ENCODE peak calls at places on chromosome 1, in nine cellular contexts. E is NCI-H2029 treated with DMSO at 0.1 percent for 48 hours; A is GM18507; C is psoas muscle; Y is mesothelial cell of epicardium; Q is iris pigment epithelial cell; L is NCI-H2171; F is activated naive CD4-positive, alpha-beta T cell; D is activated CD4-positive, alpha-beta T cell treated with anti-CD3 and anti-CD28 coated beads, Interleukin-2, amount 10 ng/mL, durations not matched to agents 7 days and 5 days. V is an unnamed sample.

GRCh38 chr1:33363470-33363861 is 42.6 kb upstream of the A3GALT2 start:
- DNase-seq in E (no peak), A (no peak), C (no peak), Y (no peak), Q (no peak), L (no peak), F (no peak), D (no peak), V (no peak)

GRCh38 chr1:153578936-153579335 is 13.3 kb upstream of the S100A2 start:
- DNase-seq in E (no peak), A (no peak), C (no peak), Y (no peak), Q (no peak), L (no peak), F (no peak), D (no peak), V (no peak)

GRCh38 chr1:200775850-200776249 is 37.2 kb downstream of the CAMSAP2 start:
- DNase-seq in E (no peak), A (no peak), C (no peak), Y (no peak), Q (peak), L (no peak), F (no peak), D (no peak), V (peak)

GRCh38 chr1:51570063-51570720 is 46.7 kb upstream of the OSBPL9 start:
- DNase-seq in E (no peak), A (no peak), C (no peak), Y (no peak), Q (no peak), L (no peak), F (no peak), D (no peak), V (peak)

GRCh38 chr1:201916649-201917249 is 28.1 kb downstream of the SHISA4 start:
- DNase-seq in E (no peak), A (no peak), C (peak), Y (no peak), Q (peak), L (peak), F (no peak), D (no peak), V (peak)

GRCh38 chr1:27993241-27993640 is 33.5 kb downstream of the XKR8 start:
- DNase-seq in E (no peak), A (no peak), C (no peak), Y (no peak), Q (no peak), L (no peak), F (no peak), D (peak), V (peak)

GRCh38 chr1:66152034-66152433 is 359.3 kb downstream of the PDE4B start:
- DNase-seq in E (no peak), A (no peak), C (no peak), Y (no peak), Q (no peak), L (no peak), F (no peak), D (no peak), V (no peak)

GRCh38 chr1:216723274-216723780 is at the start of gene ESRRG:
- DNase-seq in E (peak), A (no peak), C (peak), Y (peak), Q (peak), L (peak), F (no peak), D (no peak), V (no peak)

GRCh38 chr1:56284933-56285332 is 294.4 kb downstream of the PLPP3 start:
- DNase-seq in E (no peak), A (no peak), C (peak), Y (no peak), Q (peak), L (no peak), F (no peak), D (no peak), V (peak)

GRCh38 chr1:70042090-70042716 is 163.2 kb downstream of the LRRC40 start:
- DNase-seq in E (no peak), A (no peak), C (no peak), Y (no peak), Q (peak), L (no peak), F (no peak), D (no peak), V (peak)

V was measured in amniotic epithelial cell.